ENCODE peak calls at places on chromosomes 6 and 20, in six cellular contexts. G is nephron progenitor cell, O is psoas muscle, R is adrenal gland, C is epithelial cell of esophagus, K is cardiac fibroblast. Z is an unnamed sample.

GRCh38 chr20:58875541-58876134 is 23.1 kb downstream of the GNAS start:
- DNase-seq in R (peak), G (no peak), K (no peak), C (peak), O (no peak), Z (no peak)

GRCh38 chr6:56448056-56448455 is 194.6 kb downstream of the DST start:
- DNase-seq in O (no peak), C (no peak), K (no peak), G (no peak), R (no peak), Z (peak)

GRCh38 chr20:33275871-33276270 is 7.1 kb upstream of the BPIFB1 start:
- DNase-seq in K (no peak), C (no peak), O (no peak), G (no peak), R (no peak), Z (no peak)

GRCh38 chr6:166826264-166826663 is 130.1 kb downstream of the RNASET2 start:
- DNase-seq in K (no peak), C (no peak), R (no peak), O (no peak), G (no peak), Z (no peak)

GRCh38 chr20:48620112-48620485 is 207.7 kb downstream of the PREX1 start:
- DNase-seq in R (no peak), O (no peak), C (no peak), G (no peak), K (no peak), Z (no peak)

GRCh38 chr6:91407706-91408105 is 820.8 kb upstream of the MAP3K7 start:
- DNase-seq in O (no peak), K (no peak), C (no peak), R (no peak), G (no peak), Z (no peak)

GRCh38 chr6:41846666-41847237 is 48.4 kb downstream of the USP49 start:
- DNase-seq in R (peak), K (peak), G (peak), O (no peak), C (peak), Z (peak)

GRCh38 chr20:53664121-53664520 is 70.5 kb upstream of the ZNF217 start:
- DNase-seq in G (no peak), O (no peak), C (no peak), K (no peak), R (no peak), Z (no peak)

GRCh38 chr6:46734867-46735719 is at the start of gene PLA2G7:
- DNase-seq in R (peak), G (peak), C (peak), K (no peak), O (peak), Z (peak)

GRCh38 chr6:136317023-136317649 is 27.5 kb upstream of the BCLAF1 start:
- DNase-seq in C (peak), K (peak), G (peak), R (peak), O (no peak), Z (peak)

GRCh38 chr6:99905209-99906106 is 88.6 kb downstream of the MCHR2 start:
- DNase-seq in R (no peak), O (no peak), K (peak), C (peak), G (peak), Z (peak)

GRCh38 chr6:144796070-144796469 is 510.9 kb downstream of the UTRN start:
- DNase-seq in K (no peak), G (no peak), O (no peak), C (no peak), R (no peak), Z (no peak)

GRCh38 chr20:57918546-57918945 is 208.7 kb upstream of the PMEPA1 start:
- DNase-seq in C (no peak), K (no peak), O (no peak), R (no peak), G (no peak), Z (no peak)

GRCh38 chr20:57658447-57659130 is 38.4 kb upstream of the ZBP1 start:
- DNase-seq in C (no peak), K (no peak), O (no peak), G (no peak), R (no peak), Z (no peak)

GRCh38 chr6:158991017-158991723 is 8.8 kb downstream of the RSPH3 start:
- DNase-seq in K (no peak), C (peak), R (no peak), O (no peak), G (no peak), Z (no peak)

GRCh38 chr6:35428421-35429149 is 23.6 kb upstream of the FANCE start:
- DNase-seq in C (no peak), K (no peak), O (no peak), R (no peak), G (no peak), Z (peak)

GRCh38 chr6:121794630-121795029 is 359.2 kb downstream of the GJA1 start:
- DNase-seq in G (no peak), C (peak), K (peak), R (peak), O (no peak), Z (peak)

GRCh38 chr20:23399568-23400241 is 21.6 kb downstream of the NAPB start:
- DNase-seq in C (peak), R (no peak), G (no peak), K (peak), O (no peak), Z (peak)

GRCh38 chr6:33490621-33491020 is 36.2 kb downstream of the ZBTB9 start:
- DNase-seq in G (no peak), C (no peak), K (no peak), O (peak), R (no peak), Z (no peak)

GRCh38 chr6:71489736-71490135 is 201.1 kb downstream of the OGFRL1 start:
- DNase-seq in O (no peak), C (peak), R (peak), K (peak), G (no peak), Z (peak)

GRCh38 chr20:41466836-41467619 is 100.4 kb upstream of the EMILIN3 start:
- DNase-seq in K (no peak), G (no peak), O (no peak), R (no peak), C (no peak), Z (no peak)
- TF ChIP-seq CTCF in K (no peak), G (no peak), O (no peak), R (no peak), C (no peak), Z (no peak)

GRCh38 chr20:38447931-38448675 is 13.0 kb upstream of the SNHG17 start:
- DNase-seq in R (no peak), C (no peak), O (no peak), K (no peak), G (no peak), Z (no peak)
- TF ChIP-seq CTCF in R (no peak), C (no peak), O (no peak), K (no peak), G (no peak), Z (no peak)

GRCh38 chr6:39391182-39391581 is 68.7 kb upstream of the KCNK16 start:
- DNase-seq in O (no peak), G (no peak), C (no peak), K (no peak), R (no peak), Z (peak)

GRCh38 chr6:39387785-39388184 is 65.3 kb upstream of the KCNK16 start:
- DNase-seq in R (no peak), K (no peak), C (peak), O (no peak), G (no peak), Z (no peak)

GRCh38 chr6:39393075-39393474 is 70.6 kb upstream of the KCNK16 start:
- DNase-seq in O (no peak), C (no peak), R (no peak), G (no peak), K (no peak), Z (no peak)

GRCh38 chr6:39388526-39389371 is 66.2 kb upstream of the KCNK16 start:
- DNase-seq in G (no peak), O (no peak), R (no peak), C (no peak), K (peak), Z (no peak)

DNA sequence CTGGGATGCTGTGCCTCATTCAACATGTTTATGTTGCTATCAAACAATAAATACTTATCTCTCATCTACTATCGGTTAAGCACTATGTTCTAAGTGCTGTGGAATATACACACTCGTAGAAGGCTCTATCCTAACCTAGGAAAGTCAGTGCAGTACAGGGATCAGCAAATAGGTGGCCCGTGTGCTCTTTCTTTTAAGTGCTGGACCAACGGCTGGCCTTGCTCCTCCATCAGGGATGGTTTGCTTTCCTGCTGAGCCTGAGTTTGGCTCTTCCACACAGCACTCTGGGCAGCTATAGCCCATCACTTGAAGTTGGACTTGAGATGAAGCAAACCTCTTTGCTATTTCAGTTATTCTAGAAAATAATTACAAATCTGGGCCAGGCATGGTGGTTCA is 66.9 kb upstream of the KCNK16 start:
- DNase-seq in G (no peak), O (no peak), R (no peak), C (peak), K (peak), Z (peak)
- TF ChIP-seq CTCF in G (peak), O (no peak), R (no peak), C (peak), K (peak), Z (no peak)

DNA sequence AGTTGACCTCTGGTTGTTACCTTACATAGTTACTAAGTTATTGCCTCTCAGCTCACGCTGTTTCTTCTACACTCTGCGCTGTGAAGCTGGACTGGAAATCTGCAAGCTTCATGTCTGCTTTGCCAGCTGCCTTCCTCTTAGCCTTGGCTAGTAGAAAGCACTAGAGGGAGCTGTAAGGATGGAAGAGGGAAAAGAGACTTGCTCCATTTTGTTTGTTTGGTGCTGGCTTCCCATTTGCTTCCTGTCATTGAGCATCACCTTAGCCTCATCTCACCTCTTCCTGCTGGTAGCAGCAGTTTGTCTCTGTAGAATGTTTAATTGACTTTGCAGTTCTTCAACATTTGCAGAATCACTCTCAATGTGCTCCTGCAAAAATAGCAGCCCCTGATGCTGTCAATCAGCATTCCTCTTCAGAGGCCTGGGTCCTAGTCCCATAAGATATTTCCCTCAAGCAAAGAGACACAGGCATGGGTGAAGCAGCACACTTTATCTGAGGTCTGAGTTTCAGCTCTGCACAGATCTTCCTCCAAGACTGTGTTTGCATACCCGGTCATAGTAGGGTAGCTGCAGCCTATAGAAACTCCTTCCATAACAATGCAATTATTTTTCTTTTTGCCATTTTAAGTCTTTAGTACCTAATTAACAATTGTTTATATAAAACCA is 302.2 kb upstream of the EPHA7 start:
- DNase-seq in C (peak), O (no peak), G (peak), K (peak), R (no peak), Z (peak)
- TF ChIP-seq CTCF in C (peak), O (no peak), G (peak), K (peak), R (no peak), Z (peak)

GRCh38 chr6:125752773-125753172 is 3.3 kb downstream of the HEY2 start:
- DNase-seq in R (no peak), G (no peak), O (no peak), C (no peak), K (no peak), Z (no peak)

GRCh38 chr6:125751334-125751916 is 2.0 kb downstream of the HEY2 start:
- DNase-seq in G (no peak), K (no peak), C (no peak), O (no peak), R (no peak), Z (no peak)

GRCh38 chr6:125750692-125751333 is 1.4 kb downstream of the HEY2 start:
- DNase-seq in G (no peak), K (no peak), R (no peak), O (no peak), C (no peak), Z (no peak)

GRCh38 chr6:125753937-125754259 is 4.5 kb downstream of the HEY2 start:
- DNase-seq in K (no peak), G (no peak), O (no peak), C (no peak), R (no peak), Z (no peak)

GRCh38 chr6:125753218-125753936 is 3.9 kb downstream of the HEY2 start:
- DNase-seq in K (peak), O (no peak), C (peak), G (no peak), R (no peak), Z (no peak)
- TF ChIP-seq CTCF in K (peak), O (peak), C (peak), G (peak), R (peak), Z (peak)

GRCh38 chr20:11497543-11497942 is 420.1 kb upstream of the BTBD3 start:
- DNase-seq in K (no peak), C (no peak), O (no peak), R (no peak), G (no peak), Z (peak)
- TF ChIP-seq CTCF in K (no peak), C (no peak), O (no peak), R (no peak), G (no peak), Z (no peak)

DNA sequence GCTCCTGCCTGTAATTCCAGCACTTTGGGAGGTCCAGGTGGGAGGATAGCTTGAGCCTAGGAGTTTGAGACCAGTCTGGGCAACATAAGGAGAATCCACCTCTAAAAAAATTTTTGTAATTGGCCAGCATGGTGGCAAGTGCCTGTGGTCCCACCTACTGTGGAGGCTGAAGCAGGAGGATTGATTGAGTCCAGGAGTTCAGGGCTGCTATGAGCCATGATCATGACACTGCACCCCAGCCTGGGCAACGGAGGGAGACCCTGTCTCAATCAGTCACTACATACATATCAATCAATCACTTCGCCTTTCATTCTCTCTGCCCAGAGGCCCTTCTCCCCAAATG is 1.1 kb upstream of the STK38 start:
- DNase-seq in K (no peak), O (no peak), R (no peak), C (no peak), G (no peak), Z (no peak)
- TF ChIP-seq CTCF in K (no peak), O (no peak), R (no peak), C (no peak), G (no peak), Z (no peak)

GRCh38 chr6:10256113-10256690 is 158.7 kb downstream of the TFAP2A start:
- DNase-seq in R (no peak), O (no peak), G (no peak), K (no peak), C (no peak), Z (peak)
- TF ChIP-seq CTCF in R (peak), O (peak), G (peak), K (peak), C (peak), Z (peak)

GRCh38 chr6:163179721-163180120 is 234.8 kb upstream of the QKI start:
- DNase-seq in K (no peak), G (no peak), O (no peak), C (no peak), R (no peak), Z (no peak)

GRCh38 chr6:163179061-163179460 is 235.5 kb upstream of the QKI start:
- DNase-seq in C (no peak), K (peak), O (no peak), G (no peak), R (no peak), Z (no peak)

GRCh38 chr6:163182696-163183095 is 231.8 kb upstream of the QKI start:
- DNase-seq in K (no peak), O (no peak), C (no peak), G (no peak), R (no peak), Z (no peak)

GRCh38 chr6:163181666-163182180 is 232.8 kb upstream of the QKI start:
- DNase-seq in C (no peak), O (no peak), G (no peak), R (no peak), K (no peak), Z (no peak)

GRCh38 chr6:163180874-163181541 is 233.5 kb upstream of the QKI start:
- DNase-seq in K (peak), R (peak), C (peak), G (peak), O (peak), Z (peak)
- TF ChIP-seq CTCF in K (peak), R (peak), C (peak), G (peak), O (peak), Z (no peak)

DNA sequence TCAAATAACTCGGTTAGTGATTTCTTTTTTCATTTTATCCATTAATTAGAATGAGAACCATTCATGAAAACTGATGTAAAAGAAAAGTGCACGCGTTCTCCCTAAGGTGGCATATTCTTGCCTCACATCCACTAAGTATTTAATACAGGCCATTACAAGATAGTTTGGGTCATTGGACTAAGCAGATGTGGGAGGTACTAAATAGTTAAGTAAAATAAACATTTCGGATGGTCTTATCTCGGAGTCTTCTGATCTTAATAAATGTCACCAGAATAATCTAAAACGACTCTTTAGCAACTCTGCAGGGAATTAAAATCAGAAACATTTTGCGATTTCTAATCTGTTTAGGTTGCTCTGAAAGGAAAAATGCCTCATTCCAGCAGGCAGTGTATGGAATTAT is 78.7 kb downstream of the RFX6 start:
- DNase-seq in R (no peak), C (no peak), O (no peak), G (no peak), K (no peak), Z (no peak)
- TF ChIP-seq CTCF in R (no peak), C (no peak), O (no peak), G (no peak), K (no peak), Z (no peak)